ENCODE peak calls at places on chromosomes 6 and 20, in seven cellular contexts. One of them, this sample, is unnamed.

GRCh38 chr6:139364302-139364981 is 10.0 kb downstream of the CITED2 start:
- DNase-seq in mesenteric fat pad: no peak
- DNase-seq in AG09309: no peak
- DNase-seq in HTR-8/SVneo: no peak
- DNase-seq in SJSA1: no peak
- DNase-seq in GM20000: peak
- DNase-seq in colonic mucosa: no peak
- DNase-seq in this sample: no peak

GRCh38 chr6:157669747-157670216 is 153.3 kb upstream of the SNX9 start:
- DNase-seq in HTR-8/SVneo: peak
- DNase-seq in AG09309: peak
- DNase-seq in colonic mucosa: peak
- DNase-seq in mesenteric fat pad: peak
- DNase-seq in SJSA1: peak
- DNase-seq in GM20000: no peak
- DNase-seq in this sample: peak

GRCh38 chr6:16362819-16363589 is 124.6 kb downstream of the GMPR start:
- DNase-seq in HTR-8/SVneo: no peak
- DNase-seq in colonic mucosa: no peak
- DNase-seq in AG09309: no peak
- DNase-seq in SJSA1: no peak
- DNase-seq in GM20000: no peak
- DNase-seq in mesenteric fat pad: no peak
- DNase-seq in this sample: no peak

GRCh38 chr6:20188630-20189075 is 23.6 kb downstream of the MBOAT1 start:
- DNase-seq in GM20000: no peak
- DNase-seq in mesenteric fat pad: no peak
- DNase-seq in SJSA1: no peak
- DNase-seq in AG09309: no peak
- DNase-seq in colonic mucosa: no peak
- DNase-seq in HTR-8/SVneo: no peak
- DNase-seq in this sample: no peak

GRCh38 chr20:3461191-3461874 is 9.5 kb upstream of the ATRN start:
- DNase-seq in HTR-8/SVneo: no peak
- DNase-seq in colonic mucosa: no peak
- DNase-seq in AG09309: no peak
- DNase-seq in GM20000: no peak
- DNase-seq in SJSA1: no peak
- DNase-seq in mesenteric fat pad: no peak
- DNase-seq in this sample: no peak

GRCh38 chr6:57123111-57123510 is 33.1 kb downstream of the ZNF451 start:
- DNase-seq in SJSA1: no peak
- DNase-seq in colonic mucosa: no peak
- DNase-seq in HTR-8/SVneo: no peak
- DNase-seq in AG09309: no peak
- DNase-seq in GM20000: no peak
- DNase-seq in mesenteric fat pad: no peak
- DNase-seq in this sample: no peak

GRCh38 chr6:69584536-69584912 is 212.3 kb downstream of the LMBRD1 start:
- DNase-seq in SJSA1: no peak
- DNase-seq in HTR-8/SVneo: no peak
- DNase-seq in GM20000: no peak
- DNase-seq in mesenteric fat pad: no peak
- DNase-seq in AG09309: no peak
- DNase-seq in colonic mucosa: no peak
- DNase-seq in this sample: no peak

GRCh38 chr6:122790740-122791679 is 2.0 kb downstream of the SMPDL3A start:
- DNase-seq in GM20000: peak
- DNase-seq in HTR-8/SVneo: no peak
- DNase-seq in colonic mucosa: peak
- DNase-seq in SJSA1: no peak
- DNase-seq in mesenteric fat pad: no peak
- DNase-seq in AG09309: no peak
- DNase-seq in this sample: peak

GRCh38 chr6:24469829-24470228 is 19.5 kb downstream of the GPLD1 start:
- DNase-seq in GM20000: no peak
- DNase-seq in HTR-8/SVneo: no peak
- DNase-seq in SJSA1: no peak
- DNase-seq in mesenteric fat pad: no peak
- DNase-seq in colonic mucosa: no peak
- DNase-seq in AG09309: no peak
- DNase-seq in this sample: no peak

GRCh38 chr6:136524936-136525413 is 25.2 kb downstream of the MAP7 start:
- DNase-seq in AG09309: no peak
- DNase-seq in SJSA1: no peak
- DNase-seq in GM20000: no peak
- DNase-seq in HTR-8/SVneo: no peak
- DNase-seq in mesenteric fat pad: no peak
- DNase-seq in colonic mucosa: no peak
- DNase-seq in this sample: no peak

GRCh38 chr6:81753709-81754678 is 1.5 kb upstream of the TENT5A start:
- DNase-seq in HTR-8/SVneo: no peak
- DNase-seq in AG09309: no peak
- DNase-seq in mesenteric fat pad: peak
- DNase-seq in GM20000: peak
- DNase-seq in colonic mucosa: peak
- DNase-seq in SJSA1: peak
- DNase-seq in this sample: peak

GRCh38 chr20:10185741-10186558 is 32.7 kb upstream of the SNAP25 start:
- DNase-seq in colonic mucosa: no peak
- DNase-seq in mesenteric fat pad: no peak
- DNase-seq in SJSA1: no peak
- DNase-seq in AG09309: no peak
- DNase-seq in HTR-8/SVneo: no peak
- DNase-seq in GM20000: no peak
- DNase-seq in this sample: peak

GRCh38 chr6:20038805-20039204 is 173.5 kb downstream of the MBOAT1 start:
- DNase-seq in SJSA1: no peak
- DNase-seq in AG09309: peak
- DNase-seq in HTR-8/SVneo: no peak
- DNase-seq in GM20000: no peak
- DNase-seq in mesenteric fat pad: no peak
- DNase-seq in colonic mucosa: no peak
- DNase-seq in this sample: no peak

GRCh38 chr6:63352587-63353281 is 33.0 kb upstream of the LGSN start:
- DNase-seq in AG09309: no peak
- DNase-seq in colonic mucosa: peak
- DNase-seq in HTR-8/SVneo: peak
- DNase-seq in mesenteric fat pad: no peak
- DNase-seq in GM20000: peak
- DNase-seq in SJSA1: no peak
- DNase-seq in this sample: peak

GRCh38 chr20:18091624-18092023 is 33.9 kb upstream of the OVOL2 start:
- DNase-seq in colonic mucosa: peak
- DNase-seq in mesenteric fat pad: no peak
- DNase-seq in GM20000: no peak
- DNase-seq in HTR-8/SVneo: no peak
- DNase-seq in SJSA1: no peak
- DNase-seq in AG09309: no peak
- DNase-seq in this sample: no peak

GRCh38 chr6:36955136-36955535 is 598 bp downstream of the PI16 start:
- DNase-seq in mesenteric fat pad: peak
- DNase-seq in HTR-8/SVneo: no peak
- DNase-seq in SJSA1: no peak
- DNase-seq in AG09309: no peak
- DNase-seq in colonic mucosa: no peak
- DNase-seq in GM20000: no peak
- DNase-seq in this sample: no peak

GRCh38 chr20:47568019-47568418 is 66.3 kb downstream of the NCOA3 start:
- DNase-seq in SJSA1: peak
- DNase-seq in colonic mucosa: peak
- DNase-seq in GM20000: no peak
- DNase-seq in mesenteric fat pad: no peak
- DNase-seq in HTR-8/SVneo: peak
- DNase-seq in AG09309: peak
- DNase-seq in this sample: peak

GRCh38 chr6:109738667-109739066 is 47.6 kb downstream of the FIG4 start:
- DNase-seq in HTR-8/SVneo: no peak
- DNase-seq in colonic mucosa: no peak
- DNase-seq in mesenteric fat pad: no peak
- DNase-seq in SJSA1: no peak
- DNase-seq in AG09309: no peak
- DNase-seq in GM20000: no peak
- DNase-seq in this sample: peak

GRCh38 chr20:53569606-53570307 is 23.9 kb downstream of the ZNF217 start:
- DNase-seq in SJSA1: no peak
- DNase-seq in GM20000: no peak
- DNase-seq in AG09309: no peak
- DNase-seq in HTR-8/SVneo: no peak
- DNase-seq in colonic mucosa: no peak
- DNase-seq in mesenteric fat pad: no peak
- DNase-seq in this sample: no peak

GRCh38 chr20:40258931-40259330 is 430.1 kb downstream of the MAFB start:
- DNase-seq in colonic mucosa: no peak
- DNase-seq in AG09309: no peak
- DNase-seq in HTR-8/SVneo: no peak
- DNase-seq in GM20000: no peak
- DNase-seq in SJSA1: no peak
- DNase-seq in mesenteric fat pad: no peak
- DNase-seq in this sample: no peak

GRCh38 chr6:160430203-160430602 is 82.0 kb downstream of the SLC22A3 start:
- DNase-seq in GM20000: no peak
- DNase-seq in HTR-8/SVneo: no peak
- DNase-seq in mesenteric fat pad: no peak
- DNase-seq in SJSA1: no peak
- DNase-seq in colonic mucosa: no peak
- DNase-seq in AG09309: no peak
- DNase-seq in this sample: no peak

GRCh38 chr6:8137529-8137939 is 35.2 kb upstream of the EEF1E1 start:
- DNase-seq in mesenteric fat pad: no peak
- DNase-seq in SJSA1: no peak
- DNase-seq in colonic mucosa: no peak
- DNase-seq in AG09309: no peak
- DNase-seq in HTR-8/SVneo: no peak
- DNase-seq in GM20000: no peak
- DNase-seq in this sample: no peak

GRCh38 chr6:135295085-135295484 is 114.0 kb downstream of the MYB start:
- DNase-seq in HTR-8/SVneo: no peak
- DNase-seq in AG09309: no peak
- DNase-seq in mesenteric fat pad: no peak
- DNase-seq in SJSA1: no peak
- DNase-seq in GM20000: no peak
- DNase-seq in colonic mucosa: no peak
- DNase-seq in this sample: no peak

GRCh38 chr6:112117554-112117953 is 30.2 kb downstream of the FAM229B start:
- DNase-seq in HTR-8/SVneo: peak
- DNase-seq in SJSA1: no peak
- DNase-seq in AG09309: no peak
- DNase-seq in mesenteric fat pad: no peak
- DNase-seq in colonic mucosa: no peak
- DNase-seq in GM20000: no peak
- DNase-seq in this sample: no peak

GRCh38 chr6:130188207-130188899 is 34.4 kb downstream of the SAMD3 start:
- DNase-seq in colonic mucosa: no peak
- DNase-seq in AG09309: no peak
- DNase-seq in SJSA1: no peak
- DNase-seq in GM20000: no peak
- DNase-seq in mesenteric fat pad: no peak
- DNase-seq in HTR-8/SVneo: no peak
- DNase-seq in this sample: no peak

GRCh38 chr6:61809004-61809595 is 476.9 kb downstream of the KHDRBS2 start:
- DNase-seq in AG09309: no peak
- DNase-seq in SJSA1: no peak
- DNase-seq in colonic mucosa: no peak
- DNase-seq in HTR-8/SVneo: no peak
- DNase-seq in mesenteric fat pad: no peak
- DNase-seq in GM20000: peak
- DNase-seq in this sample: no peak

GRCh38 chr6:121652726-121653623 is 217.5 kb downstream of the GJA1 start:
- DNase-seq in AG09309: peak
- DNase-seq in colonic mucosa: no peak
- DNase-seq in HTR-8/SVneo: peak
- DNase-seq in SJSA1: no peak
- DNase-seq in GM20000: no peak
- DNase-seq in mesenteric fat pad: no peak
- DNase-seq in this sample: peak

GRCh38 chr6:105431226-105431625 is 28.3 kb upstream of the PREP start:
- DNase-seq in HTR-8/SVneo: peak
- DNase-seq in SJSA1: no peak
- DNase-seq in mesenteric fat pad: no peak
- DNase-seq in colonic mucosa: peak
- DNase-seq in GM20000: peak
- DNase-seq in AG09309: no peak
- DNase-seq in this sample: no peak

GRCh38 chr20:45450097-45450818 is 19.3 kb upstream of the WFDC2 start:
- DNase-seq in HTR-8/SVneo: peak
- DNase-seq in AG09309: no peak
- DNase-seq in GM20000: peak
- DNase-seq in mesenteric fat pad: no peak
- DNase-seq in SJSA1: no peak
- DNase-seq in colonic mucosa: peak
- DNase-seq in this sample: peak

GRCh38 chr6:68891419-68891818 is 256.3 kb downstream of the ADGRB3 start:
- DNase-seq in AG09309: no peak
- DNase-seq in mesenteric fat pad: no peak
- DNase-seq in GM20000: no peak
- DNase-seq in colonic mucosa: no peak
- DNase-seq in HTR-8/SVneo: no peak
- DNase-seq in SJSA1: no peak
- DNase-seq in this sample: no peak

GRCh38 chr6:166650047-166650446 is 23.0 kb upstream of the RPS6KA2 start:
- DNase-seq in AG09309: no peak
- DNase-seq in colonic mucosa: no peak
- DNase-seq in mesenteric fat pad: no peak
- DNase-seq in HTR-8/SVneo: no peak
- DNase-seq in GM20000: no peak
- DNase-seq in SJSA1: no peak
- DNase-seq in this sample: no peak

GRCh38 chr20:3658708-3659491 is 4.3 kb downstream of the GFRA4 start:
- DNase-seq in HTR-8/SVneo: no peak
- DNase-seq in mesenteric fat pad: peak
- DNase-seq in AG09309: no peak
- DNase-seq in GM20000: peak
- DNase-seq in colonic mucosa: no peak
- DNase-seq in SJSA1: no peak
- DNase-seq in this sample: no peak

This sample was measured in body of pancreas.